ENCODE peak calls at places on chromosomes 11 and 22, in four cellular contexts. One of them, this sample, is unnamed.

GRCh38 chr11:118889796-118890195 is 6.1 kb downstream of the CXCR5 start:
- DNase-seq in body of pancreas: peak
- DNase-seq in HCT116: no peak
- DNase-seq in heart left ventricle: peak
- DNase-seq in this sample: no peak

GRCh38 chr22:26579331-26579886 is 10.5 kb downstream of the TPST2 start:
- DNase-seq in HCT116: no peak
- DNase-seq in body of pancreas: no peak
- DNase-seq in heart left ventricle: peak
- DNase-seq in this sample: no peak

GRCh38 chr11:96464695-96465307 is 75.0 kb downstream of the JRKL start:
- DNase-seq in heart left ventricle: no peak
- DNase-seq in HCT116: peak
- DNase-seq in body of pancreas: no peak
- DNase-seq in this sample: no peak

GRCh38 chr11:76588455-76589325 is 81.9 kb downstream of the LRRC32 start:
- DNase-seq in heart left ventricle: peak
- DNase-seq in body of pancreas: no peak
- DNase-seq in HCT116: no peak
- DNase-seq in this sample: peak

GRCh38 chr11:73114110-73114834 is 27.8 kb downstream of the FCHSD2 start:
- DNase-seq in body of pancreas: no peak
- DNase-seq in HCT116: no peak
- DNase-seq in heart left ventricle: no peak
- DNase-seq in this sample: no peak

GRCh38 chr11:73939096-73939495 is 11.7 kb upstream of the DNAJB13 start:
- DNase-seq in HCT116: no peak
- DNase-seq in heart left ventricle: no peak
- DNase-seq in body of pancreas: no peak
- DNase-seq in this sample: peak

GRCh38 chr11:31645747-31646146 is 136.2 kb downstream of the ELP4 start:
- DNase-seq in heart left ventricle: no peak
- DNase-seq in HCT116: peak
- DNase-seq in body of pancreas: no peak
- DNase-seq in this sample: no peak

GRCh38 chr11:43581370-43582023 is 99.0 kb upstream of the HSD17B12 start:
- DNase-seq in body of pancreas: no peak
- DNase-seq in heart left ventricle: no peak
- DNase-seq in HCT116: no peak
- DNase-seq in this sample: no peak

GRCh38 chr22:35761037-35761436 is 43.4 kb downstream of the APOL5 start:
- DNase-seq in heart left ventricle: no peak
- DNase-seq in HCT116: peak
- DNase-seq in body of pancreas: no peak
- DNase-seq in this sample: no peak

GRCh38 chr11:31512117-31512516 is 2.5 kb downstream of the ELP4 start:
- DNase-seq in body of pancreas: no peak
- DNase-seq in heart left ventricle: no peak
- DNase-seq in HCT116: no peak
- DNase-seq in this sample: no peak

GRCh38 chr11:66332371-66333219 is 3.6 kb downstream of the RIN1 start:
- DNase-seq in body of pancreas: no peak
- DNase-seq in HCT116: no peak
- DNase-seq in heart left ventricle: no peak
- DNase-seq in this sample: no peak

GRCh38 chr11:62555464-62556092 is 9.0 kb upstream of the AHNAK start:
- DNase-seq in HCT116: no peak
- DNase-seq in heart left ventricle: no peak
- DNase-seq in body of pancreas: no peak
- DNase-seq in this sample: no peak

GRCh38 chr11:1152316-1153104 is 5.2 kb upstream of the MUC5AC start:
- DNase-seq in body of pancreas: no peak
- DNase-seq in heart left ventricle: no peak
- DNase-seq in HCT116: no peak
- DNase-seq in this sample: no peak

GRCh38 chr11:68146010-68146540 is 24.9 kb upstream of the CHKA start:
- DNase-seq in body of pancreas: peak
- DNase-seq in HCT116: no peak
- DNase-seq in heart left ventricle: peak
- DNase-seq in this sample: peak

GRCh38 chr22:49936973-49937757 is 18.7 kb downstream of the CRELD2 start:
- DNase-seq in body of pancreas: no peak
- DNase-seq in heart left ventricle: no peak
- DNase-seq in HCT116: no peak
- DNase-seq in this sample: no peak

GRCh38 chr22:27709919-27710452 is 91.6 kb downstream of the MN1 start:
- DNase-seq in body of pancreas: no peak
- DNase-seq in heart left ventricle: no peak
- DNase-seq in HCT116: no peak
- DNase-seq in this sample: no peak

GRCh38 chr22:29071261-29072045 is 1.4 kb upstream of the KREMEN1 start:
- DNase-seq in heart left ventricle: peak
- DNase-seq in body of pancreas: peak
- DNase-seq in HCT116: no peak
- DNase-seq in this sample: peak

GRCh38 chr11:75816561-75817239 is 1.7 kb downstream of the UVRAG start:
- DNase-seq in heart left ventricle: no peak
- DNase-seq in body of pancreas: no peak
- DNase-seq in HCT116: no peak
- DNase-seq in this sample: no peak

GRCh38 chr11:26283852-26284421 is 48.0 kb upstream of the ANO3 start:
- DNase-seq in HCT116: no peak
- DNase-seq in body of pancreas: no peak
- DNase-seq in heart left ventricle: no peak
- DNase-seq in this sample: no peak

GRCh38 chr22:29155966-29156365 is 49.7 kb upstream of the EMID1 start:
- DNase-seq in HCT116: no peak
- DNase-seq in body of pancreas: no peak
- DNase-seq in heart left ventricle: no peak
- DNase-seq in this sample: no peak

GRCh38 chr11:894575-895201 is 15.9 kb downstream of the CHID1 start:
- DNase-seq in heart left ventricle: no peak
- DNase-seq in body of pancreas: no peak
- DNase-seq in HCT116: no peak
- DNase-seq in this sample: no peak

GRCh38 chr11:61152816-61153592 is 8.2 kb downstream of the VPS37C start:
- DNase-seq in heart left ventricle: no peak
- DNase-seq in body of pancreas: no peak
- DNase-seq in HCT116: no peak
- DNase-seq in this sample: no peak

GRCh38 chr11:66478823-66479740 is 1.2 kb upstream of the DPP3 start:
- DNase-seq in heart left ventricle: no peak
- DNase-seq in body of pancreas: peak
- DNase-seq in HCT116: peak
- DNase-seq in this sample: peak

GRCh38 chr11:115357066-115357465 is 147.1 kb downstream of the CADM1 start:
- DNase-seq in HCT116: no peak
- DNase-seq in body of pancreas: no peak
- DNase-seq in heart left ventricle: no peak
- DNase-seq in this sample: no peak

GRCh38 chr22:41524283-41524682 is 20.0 kb downstream of the POLR3H start:
- DNase-seq in HCT116: no peak
- DNase-seq in heart left ventricle: peak
- DNase-seq in body of pancreas: peak
- DNase-seq in this sample: no peak

GRCh38 chr22:41523464-41524221 is 20.6 kb downstream of the POLR3H start:
- DNase-seq in body of pancreas: no peak
- DNase-seq in heart left ventricle: no peak
- DNase-seq in HCT116: no peak
- DNase-seq in this sample: no peak

GRCh38 chr22:41526226-41526531 is 18.1 kb downstream of the POLR3H start:
- DNase-seq in HCT116: no peak
- DNase-seq in body of pancreas: no peak
- DNase-seq in heart left ventricle: no peak
- DNase-seq in this sample: no peak

GRCh38 chr22:41525450-41526225 is 18.6 kb downstream of the POLR3H start:
- DNase-seq in HCT116: no peak
- DNase-seq in heart left ventricle: no peak
- DNase-seq in body of pancreas: no peak
- DNase-seq in this sample: no peak

GRCh38 chr22:41524809-41525449 is 19.3 kb downstream of the POLR3H start:
- DNase-seq in heart left ventricle: no peak
- DNase-seq in body of pancreas: no peak
- DNase-seq in HCT116: no peak
- DNase-seq in this sample: no peak
- TF ChIP-seq CTCF in heart left ventricle: no peak
- TF ChIP-seq CTCF in body of pancreas: no peak
- TF ChIP-seq CTCF in HCT116: no peak
- TF ChIP-seq CTCF in this sample: no peak

GRCh38 chr11:101915811-101916291 is 471 bp downstream of the ANGPTL5 start:
- DNase-seq in HCT116: no peak
- DNase-seq in heart left ventricle: no peak
- DNase-seq in body of pancreas: no peak
- DNase-seq in this sample: no peak

GRCh38 chr11:101913631-101914030 is 1.2 kb upstream of the CEP126 start:
- DNase-seq in heart left ventricle: no peak
- DNase-seq in HCT116: no peak
- DNase-seq in body of pancreas: no peak
- DNase-seq in this sample: no peak

GRCh38 chr11:101916422-101916821 is at the start of gene ANGPTL5:
- DNase-seq in heart left ventricle: no peak
- DNase-seq in body of pancreas: no peak
- DNase-seq in HCT116: no peak
- DNase-seq in this sample: no peak

GRCh38 chr11:101914349-101914736 is 467 bp upstream of the CEP126 start:
- DNase-seq in HCT116: no peak
- DNase-seq in heart left ventricle: no peak
- DNase-seq in body of pancreas: no peak
- DNase-seq in this sample: no peak

DNA sequence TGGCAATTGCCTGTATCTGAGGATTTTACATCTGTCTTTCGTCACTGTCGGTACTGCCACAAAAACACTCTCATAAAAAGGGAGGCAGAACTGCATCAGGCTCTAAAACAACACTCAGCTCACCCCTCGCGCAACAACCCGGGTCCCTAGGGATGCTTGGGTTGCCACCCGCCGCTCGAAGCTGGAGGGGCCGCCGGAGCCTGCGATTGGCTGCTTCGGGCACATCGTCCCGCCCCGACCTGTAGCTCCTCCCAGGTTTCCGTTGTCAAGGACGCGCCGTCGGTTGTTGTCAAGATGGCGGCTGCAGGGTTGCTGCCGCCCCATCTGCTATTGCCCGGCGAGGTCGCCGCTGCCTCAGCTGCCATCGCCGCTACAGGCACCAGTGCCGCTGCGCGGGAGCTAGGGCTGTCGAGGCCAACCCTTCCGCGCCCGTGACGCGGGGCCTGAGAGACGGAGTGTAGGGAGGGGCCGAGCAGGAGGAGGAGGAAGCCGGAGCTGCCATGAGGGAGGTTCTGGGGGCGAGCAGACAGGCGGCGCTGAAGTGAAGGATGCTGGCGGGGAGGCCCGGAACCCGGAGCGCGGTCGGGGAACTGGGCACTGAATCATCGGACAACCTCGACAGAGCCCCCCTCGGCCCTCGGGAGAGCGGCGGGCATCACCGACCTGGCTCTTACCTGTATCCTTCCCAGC is at the start of gene CEP126:
- DNase-seq in HCT116: peak
- DNase-seq in heart left ventricle: peak
- DNase-seq in body of pancreas: peak
- DNase-seq in this sample: peak
- TF ChIP-seq POLR2A in HCT116: no peak
- TF ChIP-seq POLR2A in heart left ventricle: peak
- TF ChIP-seq POLR2A in body of pancreas: peak
- TF ChIP-seq POLR2A in this sample: no peak

GRCh38 chr11:17735823-17736772 is 1.5 kb downstream of the KCNC1 start:
- DNase-seq in body of pancreas: no peak
- DNase-seq in heart left ventricle: no peak
- DNase-seq in HCT116: no peak
- DNase-seq in this sample: no peak
- TF ChIP-seq CTCF in body of pancreas: no peak
- TF ChIP-seq CTCF in heart left ventricle: no peak
- TF ChIP-seq CTCF in HCT116: no peak
- TF ChIP-seq CTCF in this sample: no peak

GRCh38 chr11:126115820-126116319 is 53.2 kb upstream of the CDON start:
- DNase-seq in body of pancreas: peak
- DNase-seq in heart left ventricle: no peak
- DNase-seq in HCT116: peak
- DNase-seq in this sample: peak
- TF ChIP-seq POLR2A in body of pancreas: peak
- TF ChIP-seq POLR2A in heart left ventricle: no peak
- TF ChIP-seq POLR2A in HCT116: no peak
- TF ChIP-seq POLR2A in this sample: no peak

DNA sequence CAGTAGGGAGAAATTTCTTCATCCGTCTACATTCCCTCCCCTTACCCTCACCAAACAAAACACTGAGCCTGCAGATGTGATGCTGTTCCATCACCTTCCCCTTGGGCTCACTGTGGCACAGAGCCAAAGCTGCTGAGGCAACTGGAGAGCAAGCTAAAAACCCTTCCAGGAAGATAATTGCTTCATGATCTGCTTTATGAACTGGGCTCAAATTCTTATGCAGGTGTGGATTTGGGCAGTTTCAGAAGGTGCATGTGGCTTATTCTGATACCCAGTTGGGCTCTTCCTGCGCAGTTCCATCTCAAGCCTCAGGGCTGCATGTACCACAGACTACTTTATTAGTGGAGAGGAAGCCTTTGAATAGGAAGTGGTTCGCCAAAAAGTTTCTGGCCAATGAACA is 58.3 kb downstream of the AAMDC start:
- DNase-seq in heart left ventricle: peak
- DNase-seq in HCT116: no peak
- DNase-seq in body of pancreas: peak
- DNase-seq in this sample: no peak
- TF ChIP-seq CTCF in heart left ventricle: no peak
- TF ChIP-seq CTCF in HCT116: no peak
- TF ChIP-seq CTCF in body of pancreas: no peak
- TF ChIP-seq CTCF in this sample: no peak

GRCh38 chr22:41381329-41382097 is at the start of gene TEF:
- DNase-seq in HCT116: peak
- DNase-seq in body of pancreas: peak
- DNase-seq in heart left ventricle: peak
- DNase-seq in this sample: peak
- TF ChIP-seq POLR2A in HCT116: peak
- TF ChIP-seq POLR2A in body of pancreas: peak
- TF ChIP-seq POLR2A in heart left ventricle: peak
- TF ChIP-seq POLR2A in this sample: peak